ENCODE peak calls at places on chromosome 21, in nine cellular contexts. E is AG10803; O is HAP-1; J is MG63; Q is T-helper 2 cell treated with Interferon-gamma antibody and Interleukin-4, amounts not matched to agents 5 μg/mL and 100 μg/mL, for 36 hours; A is testis; W is pulmonary artery endothelial cell; C is stimulated activated CD4-positive, alpha-beta T cell treated with anti-CD3 and anti-CD28 coated beads, Interleukin-2, amount 100 ng/mL, for 48 hours; G is activated T-cell treated with anti-CD3 and anti-CD28 coated beads, Interleukin-2, amount 50 U/mL, for 1 hour. S is an unnamed sample.

GRCh38 chr21:20353351-20353750 is 644.9 kb upstream of the NCAM2 start:
- DNase-seq in O (no peak), G (no peak), E (no peak), W (no peak), J (no peak), Q (no peak), A (no peak), C (no peak), S (no peak)

GRCh38 chr21:37878946-37879660 is 37.2 kb downstream of the KCNJ6 start:
- DNase-seq in E (peak), Q (no peak), O (no peak), G (no peak), J (peak), W (no peak), A (no peak), C (no peak), S (no peak)

GRCh38 chr21:39397651-39398385 is 47.8 kb downstream of the LCA5L start:
- DNase-seq in C (no peak), G (no peak), Q (no peak), A (no peak), W (no peak), E (peak), O (no peak), J (no peak), S (no peak)

GRCh38 chr21:42063578-42064521 is 7.3 kb upstream of the UMODL1 start:
- DNase-seq in J (no peak), W (no peak), C (peak), O (no peak), G (peak), E (no peak), A (no peak), Q (peak), S (no peak)

GRCh38 chr21:45950740-45951515 is 30.6 kb upstream of the COL6A1 start:
- DNase-seq in C (no peak), W (no peak), E (peak), A (peak), J (peak), O (no peak), Q (no peak), G (no peak), S (no peak)

GRCh38 chr21:28256420-28256831 is 736.3 kb downstream of the LTN1 start:
- DNase-seq in G (no peak), J (no peak), C (no peak), W (no peak), A (no peak), O (no peak), Q (no peak), E (peak), S (no peak)

GRCh38 chr21:15170614-15171013 is 105.8 kb upstream of the NRIP1 start:
- DNase-seq in A (no peak), Q (no peak), G (no peak), E (no peak), J (no peak), C (no peak), W (no peak), O (no peak), S (no peak)

GRCh38 chr21:42970946-42971653 is 3.3 kb upstream of the PKNOX1 start:
- DNase-seq in O (no peak), E (no peak), A (no peak), Q (no peak), C (no peak), G (no peak), J (no peak), W (no peak), S (no peak)

GRCh38 chr21:46667191-46667734 is 31.8 kb downstream of the PRMT2 start:
- DNase-seq in W (no peak), O (peak), C (no peak), Q (no peak), G (no peak), J (no peak), E (peak), A (no peak), S (no peak)

GRCh38 chr21:46187814-46188213 is 3.6 kb upstream of the SPATC1L start:
- DNase-seq in O (no peak), E (no peak), J (no peak), C (no peak), Q (no peak), G (no peak), A (no peak), W (no peak), S (no peak)

GRCh38 chr21:45971487-45972352 is 9.8 kb upstream of the COL6A1 start:
- DNase-seq in G (no peak), J (peak), W (no peak), O (no peak), E (peak), C (no peak), A (no peak), Q (no peak), S (no peak)

GRCh38 chr21:31298618-31299269 is 45.3 kb downstream of the TIAM1 start:
- DNase-seq in C (no peak), Q (no peak), O (no peak), G (no peak), E (no peak), J (peak), W (no peak), A (no peak), S (no peak)

GRCh38 chr21:44955803-44956175 is 16.0 kb downstream of the SLX9 start:
- DNase-seq in E (no peak), O (no peak), Q (no peak), W (no peak), J (no peak), C (no peak), A (no peak), G (no peak), S (no peak)

GRCh38 chr21:15221799-15222386 is 157.1 kb upstream of the NRIP1 start:
- DNase-seq in E (peak), W (no peak), C (no peak), Q (no peak), A (peak), J (peak), G (no peak), O (peak), S (no peak)

GRCh38 chr21:43688906-43689305 is 29.5 kb downstream of the RRP1B start:
- DNase-seq in O (no peak), J (no peak), E (no peak), G (no peak), W (no peak), Q (no peak), A (no peak), C (no peak), S (no peak)

GRCh38 chr21:15706686-15707085 is 23.1 kb upstream of the USP25 start:
- DNase-seq in Q (no peak), O (no peak), A (no peak), E (peak), G (no peak), W (peak), J (peak), C (no peak), S (no peak)

GRCh38 chr21:34693192-34693810 is 24.5 kb downstream of the CLIC6 start:
- DNase-seq in O (peak), J (peak), A (peak), Q (no peak), E (peak), G (no peak), W (peak), C (peak), S (peak)

S was measured in NCI-H774.